ENCODE peak calls at places on chromosomes 12 and 14, in four cellular contexts. I, A, C and W are unnamed samples.

GRCh38 chr12:78060186-78060585 is 229.5 kb downstream of the NAV3 start:
- DNase-seq in I (no peak), C (no peak), A (peak; percentile 9), W (no peak)

GRCh38 chr12:57214398-57214781 is 2.2 kb upstream of the NXPH4 start:
- DNase-seq in A (peak; percentile 31), I (peak; percentile 46), C (peak; percentile 69), W (peak; percentile 17)

GRCh38 chr12:160858-161257 is 53.1 kb downstream of the SLC6A12 start:
- DNase-seq in A (no peak), C (no peak), I (no peak), W (no peak)

GRCh38 chr12:65934480-65935115 is 110.3 kb downstream of the HMGA2 start:
- DNase-seq in I (no peak), C (no peak), A (no peak), W (no peak)

GRCh38 chr12:20445693-20446092 is 77.4 kb downstream of the PDE3A start:
- DNase-seq in A (no peak), C (no peak), I (no peak), W (no peak)

GRCh38 chr14:63026491-63026890 is 18.8 kb downstream of the KCNH5 start:
- DNase-seq in A (no peak), C (no peak), I (no peak), W (no peak)

GRCh38 chr12:109523504-109523903 is 46.1 kb downstream of the UBE3B start:
- DNase-seq in C (peak; percentile 9), I (no peak), A (no peak), W (no peak)

GRCh38 chr12:123995023-123995422 is 22.0 kb downstream of the ZNF664 start:
- DNase-seq in C (no peak), I (no peak), A (no peak), W (no peak)

GRCh38 chr14:45786266-45786665 is 533.3 kb upstream of the MIS18BP1 start:
- DNase-seq in I (no peak), C (no peak), A (no peak), W (no peak)

GRCh38 chr14:61051046-61051445 is 70.0 kb downstream of the SLC38A6 start:
- DNase-seq in A (no peak), I (no peak), C (no peak), W (no peak)